ENCODE peak calls at places on chromosome 2, in four cellular contexts. A is NCI-H1092, P is NCI-H510A, D is HCT116. X is an unnamed sample.

GRCh38 chr2:20755132-20755800 is 67.6 kb downstream of the LDAH start:
- DNase-seq in A (no peak), D (no peak), P (no peak), X (no peak)

GRCh38 chr2:36456227-36456788 is 100.7 kb downstream of the CRIM1 start:
- DNase-seq in D (no peak), P (no peak), A (no peak), X (no peak)

GRCh38 chr2:239832995-239833727 is 192.0 kb downstream of the NDUFA10 start:
- DNase-seq in P (no peak), D (no peak), A (no peak), X (no peak)

GRCh38 chr2:128783193-128783671 is 464.6 kb upstream of the HS6ST1 start:
- DNase-seq in P (no peak), D (no peak), A (no peak), X (no peak)

GRCh38 chr2:62305421-62306176 is 109.7 kb downstream of the B3GNT2 start:
- DNase-seq in D (no peak), P (peak; percentile 53), A (no peak), X (peak; percentile 12)

GRCh38 chr2:184041077-184041476 is 557.3 kb upstream of the ZNF804A start:
- DNase-seq in P (no peak), A (no peak), D (no peak), X (no peak)

GRCh38 chr2:151306621-151307020 is 17.2 kb upstream of the NMI start:
- DNase-seq in A (no peak), P (no peak), D (no peak), X (no peak)

GRCh38 chr2:18505703-18506341 is 54.6 kb downstream of the RDH14 start:
- DNase-seq in A (no peak), D (no peak), P (no peak), X (no peak)

GRCh38 chr2:15943378-15943851 is 3.1 kb downstream of the MYCN start:
- DNase-seq in A (no peak), D (no peak), P (no peak), X (no peak)

GRCh38 chr2:137964066-137964858 is at the start of gene HNMT:
- DNase-seq in D (no peak), A (no peak), P (no peak), X (peak; percentile 86)

X was measured in HT-29.